ENCODE peak calls at places on chromosomes 12 and 14, in four cellular contexts. T, B, S and O are unnamed samples.

GRCh38 chr14:92626041-92626440 is 112.5 kb downstream of the RIN3 start:
- DNase-seq in T (no peak), B (no peak), S (no peak), O (no peak)

GRCh38 chr12:1616233-1617066 is 12.6 kb upstream of the WNT5B start:
- DNase-seq in T (no peak), B (no peak), S (no peak), O (no peak)

GRCh38 chr12:42446761-42447160 is 120.8 kb downstream of the PPHLN1 start:
- DNase-seq in T (no peak), B (no peak), S (no peak), O (no peak)

GRCh38 chr14:98622208-98623051 is 649.6 kb downstream of the BCL11B start:
- DNase-seq in T (no peak), B (no peak), S (no peak), O (no peak)

GRCh38 chr12:45557020-45557419 is 172.5 kb upstream of the ARID2 start:
- DNase-seq in T (no peak), B (no peak), S (no peak), O (no peak)

GRCh38 chr12:54479421-54479820 is 6.0 kb upstream of the GTSF1 start:
- DNase-seq in T (no peak), B (no peak), S (no peak), O (no peak)

GRCh38 chr14:102028733-102029132 is 58.1 kb downstream of the HSP90AA1 start:
- DNase-seq in T (no peak), B (no peak), S (no peak), O (no peak)

GRCh38 chr12:131091413-131091975 is 137.8 kb downstream of the ADGRD1 start:
- DNase-seq in T (no peak), B (no peak), S (no peak), O (peak)

GRCh38 chr14:63875311-63875710 is 22.5 kb downstream of the SYNE2 start:
- DNase-seq in T (no peak), B (no peak), S (no peak), O (no peak)

GRCh38 chr12:123772074-123772473 is 10.0 kb downstream of the DNAH10 start:
- DNase-seq in T (no peak), B (no peak), S (no peak), O (no peak)

GRCh38 chr14:94769413-94770250 is at the start of gene GSC:
- DNase-seq in T (no peak), B (no peak), S (no peak), O (no peak)

GRCh38 chr14:59870277-59871165 is at the start of gene RTN1:
- DNase-seq in T (no peak), B (no peak), S (peak), O (no peak)

GRCh38 chr14:90274808-90275454 is 18.6 kb downstream of the PSMC1 start:
- DNase-seq in T (no peak), B (no peak), S (no peak), O (no peak)

GRCh38 chr12:53074290-53074998 is 4.7 kb downstream of the SPRYD3 start:
- DNase-seq in T (no peak), B (no peak), S (no peak), O (no peak)
- TF ChIP-seq EP300 in T (no peak), B (no peak), S (no peak), O (no peak)

GRCh38 chr12:69008510-69008909 is 75.5 kb upstream of the CPM start:
- DNase-seq in T (no peak), B (no peak), S (no peak), O (no peak)
- TF ChIP-seq CREB1 in T (no peak), B (no peak), S (no peak), O (no peak)

DNA sequence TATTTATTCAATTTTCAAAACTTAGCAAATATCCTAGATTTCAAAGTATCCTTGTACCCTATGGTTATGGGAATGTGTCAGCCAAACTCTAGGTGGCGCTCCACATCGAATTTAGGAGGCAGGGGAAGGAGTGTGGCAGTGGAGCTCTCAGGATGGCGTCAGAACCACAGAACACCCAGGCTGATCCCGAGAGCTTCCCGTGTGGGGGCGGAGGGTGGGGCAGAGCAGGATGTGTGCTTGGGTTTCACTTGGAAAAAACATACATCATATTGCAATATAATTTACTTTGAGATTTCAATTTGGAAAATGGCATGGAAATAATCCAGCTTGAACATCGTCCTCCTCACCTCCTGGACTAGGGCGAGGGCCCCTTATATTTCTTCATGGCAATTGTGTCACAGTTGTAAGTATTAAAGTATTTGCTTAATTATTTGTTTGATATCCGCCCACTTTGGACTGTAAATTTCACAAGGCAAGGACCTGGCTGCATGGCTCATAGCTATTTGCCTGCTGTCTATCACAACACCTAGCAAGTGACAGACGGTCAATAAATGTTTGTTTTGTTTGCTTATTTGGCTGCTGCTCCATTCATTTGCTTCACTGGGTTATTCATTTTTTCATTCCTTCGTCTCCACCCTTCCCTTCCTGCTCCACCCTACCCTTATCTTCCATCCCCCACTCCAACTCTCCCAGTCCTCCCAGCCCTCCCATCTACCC is 221.5 kb upstream of the HMGA2 start:
- DNase-seq in T (peak), B (peak), S (peak), O (no peak)
- TF ChIP-seq EP300 in T (no peak), B (no peak), S (no peak), O (no peak)

GRCh38 chr14:100560999-100561398 is 26.2 kb downstream of the BEGAIN start:
- DNase-seq in T (no peak), B (no peak), S (no peak), O (no peak)
- TF ChIP-seq CREB1 in T (no peak), B (no peak), S (no peak), O (no peak)

DNA sequence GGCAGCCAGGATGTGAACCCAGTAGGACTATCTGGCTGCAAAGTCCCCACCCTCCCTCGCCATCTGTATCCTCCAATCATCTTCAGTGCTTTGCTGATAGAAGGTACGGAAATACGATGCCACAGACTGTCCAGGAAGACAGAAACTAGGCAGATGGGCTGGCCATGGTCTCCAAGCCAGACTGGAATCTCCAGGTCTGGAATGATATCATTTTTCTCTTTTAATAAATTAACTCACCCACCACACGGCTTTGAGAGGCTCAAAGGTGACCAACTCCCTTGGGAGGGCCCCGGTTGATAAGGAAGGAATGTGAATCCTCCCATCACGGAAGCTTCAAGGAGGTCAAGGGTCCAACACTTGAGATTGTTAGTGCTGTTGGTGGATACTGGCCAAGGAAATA is 16.3 kb upstream of the BDKRB1 start:
- DNase-seq in T (no peak), B (no peak), S (no peak), O (no peak)
- TF ChIP-seq EP300 in T (no peak), B (no peak), S (no peak), O (no peak)

DNA sequence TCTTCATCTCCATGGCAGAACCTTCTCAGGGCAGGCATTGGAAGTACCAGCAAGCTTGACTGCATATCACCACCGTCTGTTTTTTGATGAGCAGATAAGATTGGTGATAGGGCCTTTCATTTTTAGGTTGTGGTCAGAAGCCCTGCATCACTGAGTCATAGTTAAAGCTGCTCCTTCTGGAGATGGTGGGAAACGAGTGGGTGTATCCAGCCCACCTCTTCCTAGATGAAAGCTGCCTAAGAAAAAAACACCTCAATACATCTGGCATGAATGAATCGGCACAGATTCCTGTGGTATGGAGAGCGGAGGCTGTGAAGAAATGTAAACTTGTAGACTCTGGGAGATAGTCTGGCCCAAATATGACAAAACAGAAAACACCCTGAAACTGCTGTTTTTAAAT is 248.7 kb upstream of the EGLN3 start:
- DNase-seq in T (no peak), B (no peak), S (no peak), O (no peak)
- TF ChIP-seq CREB1 in T (no peak), B (no peak), S (no peak), O (no peak)

GRCh38 chr12:56520025-56520810 is 1.4 kb upstream of the RBMS2 start:
- DNase-seq in T (no peak), B (no peak), S (no peak), O (no peak)
- TF ChIP-seq EP300 in T (no peak), B (no peak), S (no peak), O (no peak)

GRCh38 chr12:27521066-27521465 is 2.9 kb upstream of the PPFIBP1 start:
- DNase-seq in T (no peak), B (peak), S (no peak), O (no peak)
- TF ChIP-seq CREB1 in T (no peak), B (no peak), S (no peak), O (no peak)

DNA sequence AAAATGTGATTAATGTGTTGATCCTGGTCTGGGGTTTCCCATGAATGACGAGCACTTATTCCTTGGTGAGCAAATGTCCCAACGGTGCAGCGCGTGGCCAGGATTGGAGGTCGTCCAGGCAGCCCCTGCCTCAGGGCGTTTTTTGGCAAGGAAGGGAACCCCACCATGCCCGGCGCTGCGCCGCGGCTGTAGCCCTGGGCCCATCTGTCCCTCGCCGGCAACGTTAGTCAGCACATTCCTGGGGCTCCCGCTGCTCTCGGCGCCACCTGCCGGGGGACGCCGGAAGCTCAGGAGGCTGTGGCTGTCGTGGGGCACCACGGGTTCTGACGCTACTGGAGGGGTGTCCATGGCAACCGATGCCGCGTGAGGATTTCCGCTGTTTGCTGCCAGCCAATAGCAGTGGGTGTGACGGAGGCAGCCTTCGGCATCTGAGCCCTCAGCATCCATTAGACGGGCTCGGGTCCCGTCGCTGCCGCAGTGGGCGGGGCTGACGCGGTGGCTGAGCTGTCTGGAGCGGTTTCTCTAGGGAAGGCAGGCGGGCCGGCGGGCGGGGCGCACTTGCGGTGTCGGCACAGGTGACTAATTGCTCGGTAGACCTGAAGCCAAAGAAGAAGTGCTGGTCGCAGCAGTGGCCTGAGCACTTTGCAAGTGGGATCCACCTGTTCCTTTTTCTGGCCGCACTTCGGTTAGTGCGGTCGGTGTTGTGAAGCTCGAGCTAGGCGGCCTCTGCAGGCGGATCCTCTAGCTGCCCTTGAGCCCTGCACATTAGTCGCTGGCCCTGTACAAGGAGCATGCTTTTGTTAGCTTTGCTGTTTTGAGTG is 29.5 kb downstream of the RAB35 start:
- DNase-seq in T (peak), B (peak), S (peak), O (peak)
- TF ChIP-seq EP300 in T (peak), B (peak), S (peak), O (no peak)